ENCODE peak calls at places on chromosomes 5 and 9, in seven cellular contexts. E, I, H, Y, G, N and O are unnamed samples.

GRCh38 chr9:130246126-130246525 is 19.4 kb upstream of the HMCN2 start:
- DNase-seq in H (no peak), N (no peak), I (no peak), G (no peak), Y (peak), E (no peak), O (no peak)

GRCh38 chr5:169749295-169749694 is 112.2 kb downstream of the DOCK2 start:
- DNase-seq in H (no peak), Y (no peak), G (no peak), E (no peak), N (no peak), I (no peak), O (no peak)

GRCh38 chr9:121942313-121942712 is 150.8 kb downstream of the TTLL11 start:
- DNase-seq in N (no peak), I (no peak), G (no peak), Y (no peak), H (no peak), E (no peak), O (no peak)

GRCh38 chr5:132901730-132902129 is 28.3 kb downstream of the LEAP2 start:
- DNase-seq in N (no peak), E (no peak), Y (no peak), G (no peak), H (no peak), I (no peak), O (no peak)

GRCh38 chr9:82101475-82101874 is 112.9 kb downstream of the SPATA31D1 start:
- DNase-seq in N (no peak), E (no peak), I (no peak), Y (no peak), G (no peak), H (no peak), O (no peak)

GRCh38 chr5:96431376-96432244 is 1.4 kb downstream of the PCSK1 start:
- DNase-seq in N (peak), H (no peak), E (no peak), G (no peak), Y (no peak), I (no peak), O (no peak)

GRCh38 chr5:2149196-2149541 is 266.4 kb upstream of the IRX4 start:
- DNase-seq in Y (no peak), H (no peak), G (no peak), I (peak), E (peak), N (no peak), O (no peak)

GRCh38 chr9:129481824-129482511 is 138.9 kb downstream of the C9orf50 start:
- DNase-seq in E (peak), I (no peak), Y (no peak), G (peak), H (no peak), N (no peak), O (no peak)

GRCh38 chr9:129841071-129841470 is 5.8 kb downstream of the USP20 start:
- DNase-seq in Y (no peak), G (no peak), I (no peak), E (no peak), N (no peak), H (no peak), O (no peak)

GRCh38 chr9:36268007-36268427 is 9.8 kb upstream of the GNE start:
- DNase-seq in E (no peak), N (no peak), G (no peak), H (peak), Y (no peak), I (peak), O (no peak)

GRCh38 chr5:154756871-154757646 is 1.9 kb downstream of the LARP1 start:
- DNase-seq in E (peak), H (peak), G (peak), N (peak), I (peak), Y (peak), O (no peak)

GRCh38 chr5:14115323-14115895 is 27.7 kb upstream of the TRIO start:
- DNase-seq in Y (no peak), H (peak), I (no peak), E (no peak), G (no peak), N (no peak), O (no peak)

GRCh38 chr9:22147818-22148573 is 138.9 kb upstream of the CDKN2B start:
- DNase-seq in I (no peak), H (no peak), G (no peak), E (no peak), Y (no peak), N (no peak), O (peak)

GRCh38 chr5:33231935-33232334 is 208.8 kb upstream of the TARS1 start:
- DNase-seq in G (no peak), E (no peak), Y (no peak), N (no peak), H (no peak), I (no peak), O (no peak)

GRCh38 chr9:115469826-115470225 is 351.9 kb upstream of the TNC start:
- DNase-seq in Y (no peak), N (no peak), I (no peak), H (no peak), G (no peak), E (no peak), O (no peak)

GRCh38 chr9:93236541-93237206 is 52.7 kb downstream of the WNK2 start:
- DNase-seq in G (no peak), H (no peak), E (no peak), N (no peak), I (no peak), Y (no peak), O (no peak)

GRCh38 chr9:18438300-18438925 is 35.5 kb upstream of the ADAMTSL1 start:
- DNase-seq in N (peak), H (no peak), I (peak), E (peak), G (peak), Y (peak), O (no peak)

GRCh38 chr5:67147768-67148167 is 48.8 kb downstream of the CD180 start:
- DNase-seq in N (no peak), G (no peak), I (no peak), E (no peak), Y (no peak), H (no peak), O (no peak)

GRCh38 chr9:104766025-104766424 is 2.1 kb downstream of the NIPSNAP3B start:
- DNase-seq in N (no peak), G (no peak), Y (no peak), E (no peak), I (no peak), H (no peak), O (no peak)

GRCh38 chr9:18437315-18438200 is 36.4 kb upstream of the ADAMTSL1 start:
- DNase-seq in E (peak), G (peak), Y (no peak), I (peak), N (no peak), H (no peak), O (no peak)

GRCh38 chr5:82004511-82004910 is 32.7 kb downstream of the ATG10 start:
- DNase-seq in N (no peak), E (no peak), I (no peak), G (no peak), H (no peak), Y (no peak), O (no peak)

GRCh38 chr5:133032852-133033742 is 6.7 kb upstream of the ZCCHC10 start:
- DNase-seq in H (peak), N (no peak), E (peak), G (peak), I (no peak), Y (no peak), O (no peak)

GRCh38 chr5:150589791-150590601 is 50.5 kb upstream of the SYNPO start:
- DNase-seq in H (no peak), Y (peak), N (peak), I (peak), G (peak), E (peak), O (no peak)

GRCh38 chr5:21154526-21154925 is 1166.5 kb upstream of the CDH18 start:
- DNase-seq in H (no peak), E (no peak), Y (no peak), N (no peak), G (no peak), I (no peak), O (no peak)

GRCh38 chr9:129458155-129458661 is 162.7 kb downstream of the C9orf50 start:
- DNase-seq in H (no peak), G (no peak), I (no peak), Y (no peak), E (no peak), N (no peak), O (no peak)

GRCh38 chr9:116319480-116319879 is 165.9 kb downstream of the PAPPA start:
- DNase-seq in H (no peak), G (no peak), I (no peak), Y (no peak), E (no peak), N (no peak), O (no peak)

GRCh38 chr5:147667363-147667762 is 115.2 kb downstream of the JAKMIP2 start:
- DNase-seq in Y (no peak), G (no peak), I (no peak), H (no peak), E (no peak), N (no peak), O (no peak)

GRCh38 chr5:172550096-172550765 is 90.8 kb upstream of the NEURL1B start:
- DNase-seq in I (no peak), Y (peak), G (no peak), N (no peak), E (no peak), H (no peak), O (no peak)

GRCh38 chr5:102539598-102539997 is 40.8 kb upstream of the SLCO6A1 start:
- DNase-seq in I (no peak), Y (no peak), E (peak), G (no peak), N (no peak), H (no peak), O (no peak)

DNA sequence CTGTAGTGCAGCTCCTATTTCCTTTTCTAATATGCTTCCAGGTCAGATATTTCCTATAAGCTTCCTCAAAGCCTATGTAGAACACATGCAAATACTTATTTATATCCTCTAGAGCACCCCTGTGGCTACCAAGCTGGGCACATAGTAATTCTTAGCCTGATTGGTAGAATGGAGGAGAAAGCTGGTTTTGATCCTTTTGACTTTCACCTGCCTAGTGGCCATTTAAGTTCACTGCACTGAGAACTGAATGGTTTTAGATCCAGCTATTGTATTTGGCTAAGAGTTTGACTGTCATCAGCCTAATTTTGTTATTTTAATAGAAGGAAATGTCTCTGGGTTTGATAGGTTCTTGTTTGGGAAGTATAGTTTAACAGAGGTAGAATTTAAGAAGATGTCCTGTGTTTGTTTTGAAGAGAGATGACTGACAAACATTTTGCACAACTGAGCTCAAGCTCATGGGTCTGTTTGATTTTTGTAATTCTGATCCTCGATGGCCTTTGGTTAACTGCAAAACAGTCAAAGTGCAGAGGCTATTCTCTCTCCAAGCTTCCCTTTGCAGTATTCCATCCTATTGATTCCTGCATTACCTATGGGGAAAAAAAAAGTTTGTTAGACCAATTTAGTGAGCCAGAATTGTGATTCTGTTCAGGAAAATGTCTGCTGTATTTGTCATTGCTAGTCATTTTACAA is 85.4 kb downstream of the KCNN2 start:
- DNase-seq in E (no peak), N (no peak), I (no peak), H (no peak), Y (no peak), G (no peak), O (no peak)
- TF ChIP-seq CTCF in E (peak), N (peak), I (no peak), H (peak), Y (no peak), G (no peak), O (peak)

DNA sequence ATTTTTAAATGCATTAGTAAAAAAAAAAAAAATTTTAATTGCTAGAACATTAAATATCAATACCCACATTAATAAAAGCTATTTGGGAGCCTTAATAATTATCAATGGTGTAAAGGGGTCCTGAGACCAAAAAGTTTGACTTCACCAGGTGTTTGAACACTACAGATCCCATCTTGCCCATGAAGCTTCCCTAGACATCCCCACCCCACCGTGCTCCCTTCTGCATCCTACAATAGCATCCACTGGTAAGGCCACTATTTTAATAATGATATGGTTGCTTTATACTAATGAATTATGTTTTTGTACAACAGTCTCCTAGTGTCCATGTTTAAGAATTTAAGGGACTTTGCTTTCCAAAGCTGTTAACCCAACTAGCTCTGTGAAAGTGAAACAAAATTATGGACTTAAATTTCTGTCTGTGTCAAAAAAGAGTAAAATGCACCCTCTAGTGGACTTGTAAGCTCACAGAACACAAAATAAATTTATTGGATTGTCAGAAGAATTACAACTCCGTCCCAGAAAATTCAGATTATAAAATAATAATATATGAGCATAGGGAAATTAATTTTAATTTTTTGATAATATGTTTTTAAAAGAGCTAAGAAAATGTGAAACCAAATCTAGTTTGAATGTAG is 76.0 kb downstream of the ARL15 start:
- DNase-seq in E (peak), Y (no peak), G (no peak), I (no peak), N (no peak), H (no peak), O (no peak)
- TF ChIP-seq CTCF in E (peak), Y (peak), G (no peak), I (peak), N (peak), H (peak), O (peak)

GRCh38 chr5:28164568-28164967 is 1126.2 kb upstream of the CDH9 start:
- DNase-seq in I (no peak), E (no peak), H (no peak), G (no peak), Y (no peak), N (no peak), O (no peak)
- TF ChIP-seq CTCF in I (no peak), E (no peak), H (no peak), G (no peak), Y (no peak), N (no peak), O (no peak)

DNA sequence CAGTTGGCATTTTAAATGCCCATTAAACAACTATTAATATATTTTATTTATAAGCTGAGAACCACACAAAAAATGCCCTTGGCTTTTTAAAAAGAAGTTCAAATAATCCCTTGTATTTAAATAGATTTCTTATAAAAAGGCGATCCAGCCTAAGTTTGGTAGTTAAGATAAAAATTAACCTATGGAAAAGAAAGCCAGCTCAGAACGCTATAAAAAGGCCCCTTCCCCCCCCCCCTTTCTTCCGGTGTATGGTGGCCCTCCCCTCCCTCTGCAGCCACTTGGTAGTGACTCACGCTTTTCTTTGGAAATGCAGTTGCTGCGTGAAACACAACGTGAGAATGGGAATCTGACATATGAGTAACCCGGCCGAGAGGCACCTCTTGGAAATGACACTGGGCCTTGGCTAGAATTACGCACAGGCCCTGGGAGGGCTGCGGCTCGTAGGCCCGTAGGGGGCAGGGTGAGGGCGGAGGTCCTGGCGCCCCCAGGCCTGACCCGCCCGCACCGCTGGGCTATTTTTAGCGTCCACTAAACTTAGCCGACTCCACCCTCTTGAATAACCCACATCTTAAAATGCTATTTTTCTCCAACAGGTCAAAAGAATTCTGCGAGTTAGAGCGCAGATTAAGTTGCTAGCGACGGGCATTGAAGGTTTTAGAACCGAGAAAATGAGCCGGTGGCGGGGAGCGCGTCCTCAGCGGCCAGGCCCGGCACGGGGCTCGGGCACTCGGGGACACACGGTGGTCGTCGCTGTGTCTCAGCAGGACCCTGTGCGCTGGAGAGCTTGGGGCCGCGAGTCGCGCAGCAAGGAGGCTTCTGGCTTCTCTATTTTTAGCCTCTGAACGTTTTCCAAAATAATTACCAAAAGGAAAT is 168.7 kb downstream of the AUH start:
- DNase-seq in Y (peak), I (peak), H (peak), E (peak), N (peak), G (peak), O (peak)
- TF ChIP-seq CTCF in Y (no peak), I (no peak), H (peak), E (no peak), N (no peak), G (no peak), O (no peak)

GRCh38 chr5:52119768-52120167 is 667.9 kb upstream of the ITGA1 start:
- DNase-seq in I (no peak), N (no peak), G (no peak), Y (no peak), E (no peak), H (no peak), O (no peak)
- TF ChIP-seq CTCF in I (no peak), N (no peak), G (no peak), Y (no peak), E (no peak), H (no peak), O (no peak)